ENCODE peak calls at places on chromosomes 5 and 9, in nine cellular contexts. D, Z, V, G, C, N, M, E and L are unnamed samples.

GRCh38 chr5:62312036-62312435 is 6.0 kb downstream of the KIF2A start:
- DNase-seq in D (no peak), Z (no peak), V (no peak), G (no peak), C (no peak), N (no peak), M (no peak), E (no peak), L (no peak)

GRCh38 chr9:20573023-20573422 is 49.3 kb downstream of the MLLT3 start:
- DNase-seq in D (no peak), Z (no peak), V (no peak), G (no peak), C (no peak), N (no peak), M (no peak), E (no peak), L (no peak)

GRCh38 chr9:114156658-114157421 is 1.5 kb downstream of the COL27A1 start:
- DNase-seq in D (peak; percentile 63), Z (peak; percentile 88), V (peak; percentile 90), G (peak; percentile 45), C (no peak), N (no peak), M (peak; percentile 64), E (no peak), L (peak; percentile 38)

GRCh38 chr5:59542841-59543825 is 350.4 kb downstream of the PDE4D start:
- DNase-seq in D (no peak), Z (no peak), V (peak; percentile 77), G (peak; percentile 34), C (no peak), N (no peak), M (no peak), E (no peak), L (no peak)

GRCh38 chr9:99336531-99336930 is 114.4 kb downstream of the SEC61B start:
- DNase-seq in D (no peak), Z (no peak), V (no peak), G (no peak), C (no peak), N (no peak), M (no peak), E (no peak), L (no peak)

GRCh38 chr5:56686337-56687198 is 128.8 kb upstream of the MAP3K1 start:
- DNase-seq in D (no peak), Z (no peak), V (no peak), G (no peak), C (no peak), N (no peak), M (no peak), E (no peak), L (no peak)

GRCh38 chr5:150653145-150653761 is 7.8 kb upstream of the MYOZ3 start:
- DNase-seq in D (no peak), Z (no peak), V (no peak), G (no peak), C (no peak), N (no peak), M (no peak), E (no peak), L (no peak)

GRCh38 chr5:52119768-52120167 is 667.9 kb upstream of the ITGA1 start:
- DNase-seq in D (peak; percentile 27), Z (no peak), V (no peak), G (no peak), C (no peak), N (no peak), M (no peak), E (no peak), L (no peak)

GRCh38 chr9:121662896-121663580 is 11.6 kb downstream of the DAB2IP start:
- DNase-seq in D (no peak), Z (no peak), V (no peak), G (no peak), C (no peak), N (no peak), M (no peak), E (no peak), L (no peak)

GRCh38 chr5:36217992-36218391 is 23.7 kb downstream of the NADK2 start:
- DNase-seq in D (no peak), Z (no peak), V (no peak), G (no peak), C (no peak), N (no peak), M (no peak), E (no peak), L (no peak)

GRCh38 chr5:36214434-36214833 is 27.3 kb downstream of the NADK2 start:
- DNase-seq in D (peak; percentile 12), Z (no peak), V (no peak), G (no peak), C (no peak), N (peak; percentile 19), M (no peak), E (no peak), L (no peak)

GRCh38 chr5:36217591-36217990 is 24.1 kb downstream of the NADK2 start:
- DNase-seq in D (no peak), Z (no peak), V (no peak), G (no peak), C (no peak), N (no peak), M (no peak), E (no peak), L (no peak)

GRCh38 chr5:36215910-36216309 is 25.8 kb downstream of the NADK2 start:
- DNase-seq in D (no peak), Z (no peak), V (no peak), G (no peak), C (no peak), N (no peak), M (no peak), E (no peak), L (no peak)
- TF ChIP-seq POLR2AphosphoS5 in D (no peak), Z (no peak), V (no peak), G (no peak), C (no peak), N (no peak), M (no peak), E (no peak), L (no peak)

DNA sequence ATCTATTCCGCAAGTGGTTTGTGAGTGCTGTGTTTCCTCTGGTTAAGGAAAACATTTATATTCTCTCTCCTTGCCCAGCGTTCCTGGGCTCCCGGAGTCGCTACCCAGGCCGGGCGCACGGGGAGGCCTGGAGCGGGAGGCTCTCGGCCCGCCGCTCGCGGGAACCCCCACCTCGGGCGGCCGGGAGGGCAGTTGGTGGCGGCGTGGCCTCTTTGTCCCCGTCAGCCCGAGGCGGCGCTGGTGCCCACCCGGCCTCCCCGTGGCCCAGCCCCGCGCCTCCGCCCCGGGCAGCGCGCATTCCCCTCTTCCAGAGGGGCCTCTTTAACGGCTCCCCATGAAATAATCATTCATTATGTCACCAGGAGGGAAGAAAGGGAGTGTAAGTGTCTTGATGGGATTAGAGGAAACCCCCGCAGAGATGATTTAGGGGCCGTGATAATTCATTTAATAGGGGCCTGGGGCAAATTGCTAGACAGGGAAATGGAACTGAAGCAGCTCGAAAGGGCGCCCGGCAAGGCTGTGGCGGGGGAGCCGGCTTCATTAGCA is 181.9 kb upstream of the TBCA start:
- DNase-seq in D (peak; percentile 62), Z (peak; percentile 79), V (no peak), G (no peak), C (no peak), N (no peak), M (peak; percentile 71), E (no peak), L (no peak)
- TF ChIP-seq CTCF in D (no peak), Z (no peak), V (no peak), G (no peak), C (no peak), N (no peak), M (no peak), E (no peak), L (no peak)

GRCh38 chr5:126526493-126526892 is 68.5 kb downstream of the ALDH7A1 start:
- DNase-seq in D (no peak), Z (no peak), V (no peak), G (no peak), C (no peak), N (no peak), M (no peak), E (no peak), L (no peak)

GRCh38 chr5:126523818-126524522 is 71.0 kb downstream of the ALDH7A1 start:
- DNase-seq in D (no peak), Z (no peak), V (no peak), G (no peak), C (no peak), N (no peak), M (peak; percentile 23), E (no peak), L (no peak)

GRCh38 chr5:126527158-126527557 is 67.9 kb downstream of the ALDH7A1 start:
- DNase-seq in D (no peak), Z (no peak), V (no peak), G (no peak), C (no peak), N (no peak), M (peak; percentile 20), E (no peak), L (no peak)

GRCh38 chr5:126527892-126528291 is 67.1 kb downstream of the ALDH7A1 start:
- DNase-seq in D (no peak), Z (no peak), V (no peak), G (no peak), C (no peak), N (no peak), M (no peak), E (no peak), L (no peak)

DNA sequence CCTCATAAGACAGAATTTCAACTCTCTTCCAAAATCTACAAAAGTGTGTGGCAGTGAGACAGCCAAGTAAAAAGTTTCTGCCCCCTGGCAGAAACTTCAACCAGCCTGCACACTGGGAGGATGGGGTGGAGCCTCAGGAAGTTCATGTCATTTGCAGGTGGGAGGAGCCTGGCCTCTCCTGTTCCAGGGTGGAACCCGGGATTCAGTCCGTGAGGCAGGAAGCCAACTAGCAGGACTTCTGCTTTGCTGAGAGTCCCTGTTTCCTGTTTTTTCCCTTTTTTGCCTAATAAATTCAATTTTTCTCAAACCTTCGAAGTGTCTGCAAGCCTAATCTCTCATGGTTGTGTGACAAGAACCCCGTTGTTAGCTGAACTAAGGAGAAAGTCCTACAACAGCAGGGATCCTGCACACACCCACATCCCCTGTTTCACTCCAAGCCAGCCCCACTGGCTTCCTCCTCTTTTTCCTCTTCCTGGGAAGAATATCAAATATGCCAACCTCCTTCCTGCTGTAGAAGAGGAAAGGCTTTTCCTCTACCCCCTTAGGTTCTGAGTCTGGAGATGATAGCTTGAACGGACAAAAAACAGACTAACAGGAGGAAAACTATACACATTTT is 69.3 kb downstream of the ALDH7A1 start:
- DNase-seq in D (peak; percentile 63), Z (no peak), V (peak; percentile 89), G (peak; percentile 43), C (no peak), N (peak; percentile 40), M (peak; percentile 47), E (peak; percentile 12), L (no peak)
- TF ChIP-seq POLR2AphosphoS5 in D (peak; percentile 26), Z (peak; percentile 54), V (peak; percentile 16), G (no peak), C (no peak), N (peak; percentile 64), M (no peak), E (peak; percentile 77), L (no peak)

DNA sequence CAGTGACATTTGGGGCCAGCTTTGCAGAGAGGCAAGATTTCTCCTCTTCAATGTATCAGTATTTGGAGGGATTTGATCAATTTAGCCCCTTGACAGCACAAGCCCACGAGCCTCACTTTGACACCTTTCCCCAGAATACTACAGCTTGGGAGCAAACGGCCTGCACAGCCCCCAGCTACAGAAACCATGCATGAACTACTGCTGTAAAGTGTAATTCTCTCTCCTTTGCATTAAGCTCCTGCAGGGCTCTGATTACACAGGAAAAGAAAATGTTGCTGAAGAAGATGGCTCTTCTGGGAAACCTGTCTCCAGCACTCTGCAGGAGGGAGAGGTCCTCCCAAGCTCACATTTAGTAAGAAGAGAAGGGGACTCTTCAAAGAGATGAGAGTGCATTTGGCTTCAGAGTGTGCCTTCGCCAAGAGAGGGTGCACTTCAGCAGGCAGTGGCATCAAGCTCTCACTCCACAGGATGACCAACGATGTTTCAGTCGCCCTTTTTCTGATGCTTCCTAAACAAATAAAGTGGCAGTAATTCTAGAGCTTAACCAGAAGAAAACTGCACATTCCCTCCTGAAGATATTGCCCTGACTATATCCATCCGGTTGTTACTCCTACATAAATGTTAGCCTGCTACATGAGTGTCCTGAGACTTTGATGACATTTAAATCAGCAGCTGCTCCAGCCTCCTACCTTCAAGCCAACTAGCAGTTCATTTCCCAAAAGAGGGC is 272.1 kb downstream of the AUH start:
- DNase-seq in D (peak; percentile 22), Z (no peak), V (peak; percentile 74), G (peak; percentile 43), C (peak; percentile 56), N (peak; percentile 52), M (no peak), E (no peak), L (no peak)
- TF ChIP-seq CTCF in D (peak; percentile 32), Z (peak; percentile 22), V (peak; percentile 32), G (peak; percentile 43), C (no peak), N (peak; percentile 82), M (peak; percentile 54), E (peak; percentile 39), L (no peak)